ENCODE peak calls at places on chromosomes 7 and 10, in four cellular contexts. W is K562, Q is SK-N-SH, R is GM12878. B is an unnamed sample.

GRCh38 chr10:127886371-127887051 is 6.2 kb downstream of the CLRN3 start:
- DNase-seq in W (no peak), R (no peak), Q (no peak), B (no peak)

GRCh38 chr7:7962851-7963250 is 5.7 kb upstream of the GLCCI1 start:
- DNase-seq in Q (no peak), R (no peak), W (no peak), B (no peak)

GRCh38 chr10:119207713-119208552 is 562 bp downstream of the GRK5 start:
- DNase-seq in W (no peak), R (no peak), Q (peak), B (peak)

GRCh38 chr10:58513189-58514101 is 773 bp downstream of the BICC1 start:
- DNase-seq in R (no peak), W (no peak), Q (peak), B (peak)

GRCh38 chr10:48219194-48219593 is 55.3 kb downstream of the FRMPD2 start:
- DNase-seq in W (no peak), Q (no peak), R (no peak), B (no peak)

GRCh38 chr10:127349737-127350136 is 153.3 kb upstream of the INSYN2A start:
- DNase-seq in W (no peak), R (no peak), Q (no peak), B (no peak)

GRCh38 chr10:31148955-31149354 is 117.3 kb upstream of the ZNF438 start:
- DNase-seq in Q (no peak), W (no peak), R (no peak), B (no peak)

GRCh38 chr7:133564484-133564883 is 311.6 kb downstream of the EXOC4 start:
- DNase-seq in Q (no peak), W (no peak), R (no peak), B (no peak)

GRCh38 chr7:37336259-37336658 is 112.4 kb downstream of the ELMO1 start:
- DNase-seq in Q (no peak), W (no peak), R (peak), B (no peak)

GRCh38 chr10:6382081-6382480 is 179.3 kb downstream of the PFKFB3 start:
- DNase-seq in Q (no peak), W (no peak), R (peak), B (no peak)

GRCh38 chr7:8277394-8277982 is 15.5 kb upstream of the ICA1 start:
- DNase-seq in W (peak), R (no peak), Q (no peak), B (no peak)

GRCh38 chr7:150397376-150398107 is 18.4 kb downstream of the ZNF775 start:
- DNase-seq in W (no peak), R (no peak), Q (no peak), B (peak)

GRCh38 chr10:97456034-97456685 is 10.2 kb downstream of the ZDHHC16 start:
- DNase-seq in W (no peak), Q (no peak), R (no peak), B (no peak)

GRCh38 chr10:99730026-99730425 is 1.9 kb downstream of the COX15 start:
- DNase-seq in W (no peak), Q (no peak), R (no peak), B (no peak)

GRCh38 chr7:155953781-155954549 is 141.7 kb upstream of the SHH start:
- DNase-seq in W (no peak), R (no peak), Q (no peak), B (no peak)

GRCh38 chr7:6306471-6306870 is 34.0 kb upstream of the CYTH3 start:
- DNase-seq in W (no peak), R (no peak), Q (no peak), B (no peak)

GRCh38 chr10:101120884-101121660 is 10.0 kb upstream of the TLX1 start:
- DNase-seq in R (no peak), Q (peak), W (no peak), B (no peak)

GRCh38 chr10:127649642-127650041 is 87.3 kb upstream of the FOXI2 start:
- DNase-seq in Q (peak), W (no peak), R (no peak), B (peak)

GRCh38 chr7:11835260-11835659 is 3.3 kb upstream of the THSD7A start:
- DNase-seq in W (no peak), R (no peak), Q (peak), B (no peak)

GRCh38 chr10:47388879-47389278 is 4.8 kb upstream of the ZNF488 start:
- DNase-seq in W (peak), R (no peak), Q (no peak), B (no peak)

GRCh38 chr7:36215017-36215621 is 62.1 kb downstream of the EEPD1 start:
- DNase-seq in Q (peak), W (no peak), R (no peak), B (peak)

GRCh38 chr7:98474558-98474957 is 73.7 kb upstream of the BAIAP2L1 start:
- DNase-seq in W (no peak), Q (no peak), R (no peak), B (no peak)

GRCh38 chr10:132704008-132704814 is 81.7 kb downstream of the NKX6-2 start:
- DNase-seq in Q (no peak), W (no peak), R (no peak), B (no peak)

GRCh38 chr7:137882261-137882668 is 35.5 kb upstream of the DGKI start:
- DNase-seq in Q (peak), W (peak), R (peak), B (no peak)

GRCh38 chr10:60572511-60573194 is 183.0 kb upstream of the ANK3 start:
- DNase-seq in R (no peak), Q (peak), W (no peak), B (peak)

GRCh38 chr7:1136841-1137516 is 23.0 kb downstream of the ZFAND2A start:
- DNase-seq in W (peak), R (no peak), Q (peak), B (peak)

GRCh38 chr7:135923700-135924261 is 53.4 kb downstream of the MTPN start:
- DNase-seq in Q (no peak), R (no peak), W (peak), B (no peak)

GRCh38 chr10:43218206-43218950 is 48.5 kb downstream of the RASGEF1A start:
- DNase-seq in R (no peak), W (no peak), Q (no peak), B (no peak)

GRCh38 chr7:5470167-5470532 is 46.5 kb upstream of the TNRC18 start:
- DNase-seq in Q (peak), W (no peak), R (no peak), B (peak)

GRCh38 chr10:84447701-84448400 is 119.5 kb downstream of the CCSER2 start:
- DNase-seq in W (no peak), R (no peak), Q (no peak), B (no peak)

GRCh38 chr7:85041599-85042216 is 145.1 kb downstream of the SEMA3D start:
- DNase-seq in R (peak), W (peak), Q (peak), B (peak)

GRCh38 chr7:130734525-130735272 is 692 bp upstream of the KLF14 start:
- DNase-seq in R (no peak), W (peak), Q (peak), B (no peak)

GRCh38 chr7:130733866-130734524 is at the start of gene KLF14:
- DNase-seq in W (peak), R (no peak), Q (peak), B (peak)

GRCh38 chr7:130736298-130736900 is 2.4 kb upstream of the KLF14 start:
- DNase-seq in R (no peak), W (no peak), Q (no peak), B (no peak)

GRCh38 chr7:130735273-130735716 is 1.3 kb upstream of the KLF14 start:
- DNase-seq in Q (no peak), R (no peak), W (no peak), B (no peak)

GRCh38 chr7:130732980-130733865 is 784 bp downstream of the KLF14 start:
- DNase-seq in Q (peak), R (no peak), W (peak), B (peak)
- TF ChIP-seq USF1 in Q (no peak), R (no peak), W (no peak), B (no peak)

GRCh38 chr10:3812141-3812540 is 27.1 kb upstream of the KLF6 start:
- DNase-seq in R (no peak), W (no peak), Q (no peak), B (no peak)

GRCh38 chr10:3811331-3811870 is 26.4 kb upstream of the KLF6 start:
- DNase-seq in Q (no peak), R (peak), W (no peak), B (no peak)

GRCh38 chr10:3813986-3814831 is 29.2 kb upstream of the KLF6 start:
- DNase-seq in W (no peak), Q (no peak), R (no peak), B (no peak)

GRCh38 chr10:3814832-3815209 is 29.8 kb upstream of the KLF6 start:
- DNase-seq in R (no peak), W (no peak), Q (no peak), B (no peak)

GRCh38 chr10:3813267-3813666 is 28.3 kb upstream of the KLF6 start:
- DNase-seq in W (no peak), R (no peak), Q (no peak), B (no peak)
- TF ChIP-seq USF1 in W (no peak), R (no peak), Q (no peak), B (no peak)

GRCh38 chr10:113140612-113141011 is 190.6 kb downstream of the TCF7L2 start:
- DNase-seq in R (no peak), W (no peak), Q (no peak), B (no peak)

GRCh38 chr10:113138937-113139585 is 189.0 kb downstream of the TCF7L2 start:
- DNase-seq in Q (no peak), W (no peak), R (no peak), B (no peak)

GRCh38 chr10:113139695-113140094 is 189.6 kb downstream of the TCF7L2 start:
- DNase-seq in Q (peak), W (no peak), R (no peak), B (no peak)

GRCh38 chr10:113142601-113143000 is 192.6 kb downstream of the TCF7L2 start:
- DNase-seq in R (no peak), W (no peak), Q (no peak), B (no peak)
- TF ChIP-seq USF1 in R (no peak), W (no peak), Q (no peak), B (no peak)

DNA sequence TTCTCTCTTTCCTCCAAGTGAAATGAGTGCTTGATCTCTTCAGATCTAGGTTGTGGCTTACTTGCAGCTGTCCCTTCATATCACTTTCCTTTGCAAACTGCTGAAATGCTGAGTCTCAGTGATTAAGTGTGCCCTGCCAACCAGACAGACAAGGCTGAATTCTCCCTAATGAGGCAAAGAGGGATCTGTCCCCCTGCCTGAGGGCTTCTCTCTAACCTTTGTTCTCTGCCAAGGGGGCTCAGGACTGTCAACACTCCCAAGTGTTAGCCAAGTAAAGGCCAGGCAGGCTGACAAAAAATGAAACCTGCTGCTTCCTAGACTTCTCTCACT is at the start of gene MSS51:
- DNase-seq in R (no peak), Q (no peak), W (peak), B (no peak)
- TF ChIP-seq USF1 in R (no peak), Q (no peak), W (no peak), B (no peak)

DNA sequence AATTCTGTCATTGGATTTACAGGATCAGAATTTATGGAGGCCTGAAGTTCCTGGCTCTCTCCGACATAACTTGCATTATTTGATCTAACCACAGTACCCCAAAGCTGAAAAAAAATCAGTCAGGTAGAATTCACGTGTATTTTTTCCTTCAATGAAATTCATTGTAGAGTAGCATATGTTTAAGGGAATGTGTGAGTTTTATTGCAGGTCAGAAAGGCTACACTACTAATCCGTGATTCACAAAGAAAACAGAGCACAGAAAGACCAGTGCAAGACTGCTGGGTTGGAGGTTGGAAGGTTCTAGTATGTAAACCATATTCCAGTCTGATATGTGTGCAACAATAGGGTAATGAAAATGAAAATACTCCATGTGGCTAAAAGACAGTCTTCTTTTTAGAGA is 247.0 kb upstream of the FERD3L start:
- DNase-seq in R (no peak), Q (no peak), W (no peak), B (no peak)
- TF ChIP-seq USF1 in R (no peak), Q (no peak), W (no peak), B (no peak)

DNA sequence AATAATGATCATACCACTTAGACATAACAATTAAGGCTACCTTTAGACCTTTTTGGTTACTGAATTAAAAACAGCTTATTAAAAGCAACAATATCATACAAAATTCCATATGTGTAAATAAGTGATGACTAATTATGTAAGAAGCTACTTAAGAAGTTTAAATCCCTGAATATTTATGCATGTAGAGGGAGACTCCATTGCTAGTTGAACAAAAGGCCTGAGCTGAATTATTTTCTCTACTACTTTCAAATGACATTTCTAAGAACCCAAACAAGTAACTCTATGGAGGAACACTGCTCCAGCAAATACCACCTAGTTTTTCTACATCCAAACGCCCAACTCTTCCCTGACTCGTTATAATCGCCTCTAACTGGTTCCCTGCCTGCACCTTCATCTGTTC is 31.5 kb downstream of the EPC1 start:
- DNase-seq in Q (no peak), W (no peak), R (no peak), B (no peak)
- TF ChIP-seq USF1 in Q (no peak), W (no peak), R (no peak), B (no peak)

GRCh38 chr10:113259841-113260240 is 293.0 kb upstream of the HABP2 start:
- DNase-seq in Q (no peak), W (no peak), R (no peak), B (no peak)
- TF ChIP-seq USF1 in Q (no peak), W (no peak), R (no peak), B (no peak)

DNA sequence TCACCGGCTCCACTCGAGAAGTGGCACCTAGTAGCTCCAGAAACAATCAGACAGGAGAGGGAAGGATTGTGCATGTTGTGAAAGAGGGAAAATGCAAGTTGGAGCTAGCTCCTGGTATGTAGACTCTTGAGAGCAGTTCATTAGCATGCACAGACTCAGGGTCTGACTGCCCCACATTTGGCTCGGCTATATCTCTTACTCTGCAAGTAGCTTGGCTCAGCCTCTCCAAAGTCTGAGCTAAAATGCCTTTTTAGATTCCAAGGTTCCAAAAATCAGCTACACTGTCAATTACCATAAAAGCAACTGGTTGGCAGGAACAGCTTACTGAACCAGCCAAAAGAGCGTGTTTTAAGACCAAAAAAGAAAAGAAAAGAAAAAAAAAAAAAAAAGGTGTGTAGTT is 65.6 kb downstream of the MKX start:
- DNase-seq in R (no peak), Q (no peak), W (no peak), B (peak)
- TF ChIP-seq USF1 in R (no peak), Q (no peak), W (no peak), B (no peak)

B was measured in WTC11.